ENCODE peak calls at places on chromosomes 4 and X, in eight cellular contexts. G is mesendoderm; V is right atrium auricular region; L is AG04449; F is fibroblast of the aortic adventitia; U is IMR-90; O is left lung; C is CD8-positive, alpha-beta T cell. B is an unnamed sample.

GRCh38 chr4:848803-849477 is 23.0 kb upstream of the CPLX1 start:
- DNase-seq in G (no peak), L (no peak), U (no peak), V (no peak), F (no peak), O (no peak), C (no peak), B (no peak)

GRCh38 chr4:25567253-25567652 is 88.4 kb upstream of the SLC34A2 start:
- DNase-seq in U (no peak), C (no peak), G (peak; percentile 60), F (no peak), V (no peak), O (no peak), L (no peak), B (no peak)

GRCh38 chrX:15749642-15750610 is 11.9 kb downstream of the CA5B start:
- DNase-seq in V (peak; percentile 64), F (peak; percentile 52), L (no peak), C (no peak), U (peak; percentile 6), G (no peak), O (peak; percentile 46), B (no peak)

GRCh38 chrX:150508461-150509367 is 59.7 kb upstream of the MTM1 start:
- DNase-seq in F (peak; percentile 67), U (peak; percentile 10), L (no peak), C (no peak), G (peak; percentile 42), V (peak; percentile 76), O (no peak), B (peak; percentile 22)

GRCh38 chrX:112779139-112779538 is 61.5 kb downstream of the AMOT start:
- DNase-seq in G (no peak), F (no peak), U (no peak), V (no peak), C (no peak), O (no peak), L (no peak), B (no peak)

GRCh38 chr4:15349426-15349825 is 78.4 kb upstream of the C1QTNF7 start:
- DNase-seq in L (no peak), U (no peak), V (no peak), G (peak; percentile 74), F (no peak), O (no peak), C (no peak), B (peak; percentile 29)

GRCh38 chr4:76784237-76784636 is 113.7 kb downstream of the SOWAHB start:
- DNase-seq in G (peak; percentile 73), V (no peak), L (no peak), C (no peak), O (no peak), U (no peak), F (no peak), B (no peak)

GRCh38 chr4:142282870-142283431 is 563.1 kb downstream of the INPP4B start:
- DNase-seq in L (no peak), F (peak; percentile 52), V (no peak), O (no peak), C (no peak), U (no peak), G (peak; percentile 37), B (peak; percentile 14)

GRCh38 chr4:172996571-172997216 is 171.9 kb upstream of the GALNT7 start:
- DNase-seq in U (peak; percentile 91), G (no peak), F (peak; percentile 84), C (no peak), O (no peak), V (no peak), L (no peak), B (peak; percentile 86)

GRCh38 chr4:675036-675804 is 878 bp downstream of the MYL5 start:
- DNase-seq in L (no peak), G (no peak), V (no peak), F (peak; percentile 13), U (no peak), O (no peak), C (no peak), B (no peak)

GRCh38 chrX:104430720-104431119 is 135.3 kb upstream of the IL1RAPL2 start:
- DNase-seq in V (no peak), F (no peak), G (no peak), C (no peak), O (no peak), L (no peak), U (no peak), B (no peak)

GRCh38 chrX:100648601-100649417 is 4.8 kb downstream of the SRPX2 start:
- DNase-seq in O (no peak), G (peak; percentile 76), C (no peak), L (no peak), F (peak; percentile 56), V (no peak), U (peak; percentile 84), B (peak; percentile 91)

GRCh38 chr4:139884438-139884837 is 218.8 kb downstream of the MGST2 start:
- DNase-seq in C (no peak), G (no peak), O (no peak), L (no peak), U (no peak), F (no peak), V (no peak), B (no peak)

GRCh38 chr4:27407616-27408015 is 547.0 kb downstream of the STIM2 start:
- DNase-seq in C (no peak), U (no peak), V (no peak), O (no peak), G (no peak), L (no peak), F (no peak), B (peak; percentile 12)

GRCh38 chr4:3791910-3792542 is 25.8 kb downstream of the ADRA2C start:
- DNase-seq in U (peak; percentile 8), L (no peak), O (no peak), F (peak; percentile 4), V (no peak), C (no peak), G (peak; percentile 81), B (no peak)

GRCh38 chr4:24174622-24175021 is 284.8 kb upstream of the PPARGC1A start:
- DNase-seq in O (no peak), G (no peak), V (no peak), L (no peak), C (no peak), F (no peak), U (peak; percentile 61), B (no peak)

GRCh38 chr4:80266902-80267380 is 477 bp downstream of the FGF5 start:
- DNase-seq in C (no peak), L (no peak), G (peak; percentile 50), U (peak; percentile 59), V (no peak), O (no peak), F (peak; percentile 64), B (peak; percentile 59)

DNA sequence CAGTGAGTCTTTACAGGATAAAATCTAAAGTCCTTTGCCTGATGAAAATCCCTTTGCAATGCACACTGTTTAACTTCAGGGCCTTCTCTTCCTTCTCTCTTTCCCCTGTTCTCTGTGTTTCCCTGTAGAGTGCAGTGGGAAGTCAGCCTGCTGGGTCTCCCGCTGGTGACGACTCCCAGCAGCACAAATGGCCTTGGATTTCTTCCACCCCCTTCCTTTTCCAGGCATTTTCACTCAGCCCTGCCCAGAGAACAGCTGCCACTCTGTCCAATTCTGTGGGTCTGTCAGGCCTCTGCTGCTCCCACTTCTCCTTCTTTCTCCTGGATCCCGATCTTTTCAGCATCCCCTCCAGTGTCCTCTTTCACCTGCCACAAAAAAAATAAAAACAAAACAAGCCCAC is 189.9 kb upstream of the NWD2 start:
- DNase-seq in F (no peak), G (peak; percentile 71), L (no peak), U (no peak), C (no peak), O (no peak), V (no peak), B (no peak)
- H3K4me3 ChIP-seq in F (no peak overlapping the region), G (no peak overlapping the region), L (no peak overlapping the region), U (no peak overlapping the region), C (no peak overlapping the region), O (no peak overlapping the region), V (no peak overlapping the region), B (no peak overlapping the region)

GRCh38 chr4:168817418-168817817 is 192.6 kb downstream of the CBR4 start:
- DNase-seq in V (no peak), G (no peak), C (no peak), U (no peak), O (no peak), L (no peak), F (no peak), B (no peak)
- H3K4me3 ChIP-seq in V (no peak overlapping the region), G (no peak overlapping the region), C (no peak overlapping the region), U (no peak overlapping the region), O (no peak overlapping the region), L (no peak overlapping the region), F (no peak overlapping the region), B (no peak overlapping the region)

DNA sequence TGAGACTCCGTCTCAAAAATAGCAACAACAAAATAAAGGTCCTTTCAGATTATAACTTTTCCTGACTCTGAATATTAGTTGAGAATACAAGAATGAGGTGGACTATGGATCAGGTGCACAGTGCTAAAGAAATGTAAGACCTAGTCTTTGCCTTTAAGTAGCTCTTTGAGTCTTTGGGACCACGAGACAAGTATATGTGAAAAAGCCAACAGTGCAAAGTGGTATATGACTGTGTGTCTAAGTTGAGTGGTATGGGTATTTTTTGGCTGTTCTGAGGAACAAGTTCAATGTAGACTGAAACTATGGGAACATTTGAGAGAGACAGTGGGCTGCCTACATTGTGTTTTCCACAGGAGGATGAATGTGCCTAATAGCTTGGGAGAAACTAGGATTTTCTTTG is 2.8 kb downstream of the GAB1 start:
- DNase-seq in L (no peak), V (no peak), F (no peak), O (no peak), G (no peak), U (no peak), C (no peak), B (no peak)
- H3K4me3 ChIP-seq in L (no peak overlapping the region), V (no peak overlapping the region), F (no peak overlapping the region), O (peak overlapping the region; percentile 90), G (no peak overlapping the region), U (no peak overlapping the region), C (no peak overlapping the region), B (no peak overlapping the region)

GRCh38 chrX:49175435-49175834 is 3.7 kb downstream of the PLP2 start:
- DNase-seq in F (no peak), U (no peak), L (no peak), G (no peak), O (no peak), V (no peak), C (no peak), B (no peak)

GRCh38 chrX:49175875-49176274 is 4.2 kb downstream of the PLP2 start:
- DNase-seq in C (no peak), U (no peak), F (no peak), O (no peak), L (no peak), G (no peak), V (no peak), B (no peak)

GRCh38 chrX:49174723-49175122 is 3.0 kb downstream of the PLP2 start:
- DNase-seq in C (no peak), G (peak; percentile 37), L (no peak), F (no peak), U (no peak), O (no peak), V (no peak), B (no peak)

GRCh38 chrX:49171752-49172279 is at the start of gene PLP2:
- DNase-seq in U (peak; percentile 40), G (no peak), V (no peak), F (peak; percentile 32), O (no peak), L (no peak), C (no peak), B (peak; percentile 46)

DNA sequence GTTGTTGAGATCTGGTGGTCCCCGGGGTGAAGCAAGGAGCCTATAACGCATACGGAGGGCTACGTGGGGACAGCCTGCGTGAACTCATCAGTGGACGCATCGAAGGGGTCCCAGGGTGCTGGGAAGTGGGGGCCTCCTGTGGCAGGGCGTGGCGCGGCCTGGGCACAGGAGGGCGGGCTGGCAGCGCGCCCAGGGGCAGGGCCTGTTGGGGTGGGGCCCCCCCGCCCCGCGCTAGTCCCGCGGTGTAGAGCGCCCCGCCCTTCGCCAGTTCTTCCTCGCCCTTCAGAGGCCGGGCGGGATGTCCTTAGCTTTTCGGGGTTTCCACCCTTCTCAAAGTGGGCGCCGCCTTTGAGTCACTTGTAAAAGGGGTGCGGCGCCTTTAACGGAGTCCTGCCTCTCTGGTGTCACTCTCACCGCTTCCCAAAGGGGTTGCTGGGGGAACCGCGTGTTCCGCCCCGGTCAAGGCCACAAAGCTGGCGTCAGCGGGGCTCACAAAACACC is 632 bp downstream of the PLP2 start:
- DNase-seq in V (peak; percentile 84), L (no peak), F (peak; percentile 51), G (no peak), U (peak; percentile 20), C (no peak), O (peak; percentile 83), B (peak; percentile 39)
- H3K4me3 ChIP-seq in V (peak overlapping the region; percentile 48), L (peak overlapping the region; percentile 66), F (peak overlapping the region; percentile 72), G (peak overlapping the region; percentile 19), U (peak overlapping the region; percentile 61), C (peak overlapping the region; percentile 74), O (peak overlapping the region; percentile 60), B (peak overlapping the region; percentile 72)

B was measured in astrocyte of the spinal cord.